ENCODE peak calls at places on chromosomes 11 and 22, in six cellular contexts. N, F, K, S, X and W are unnamed samples.

GRCh38 chr11:111303476-111303875 is 5.1 kb downstream of the POU2AF3 start:
- DNase-seq in S (peak), K (no peak), F (no peak), N (no peak), X (no peak), W (no peak)

GRCh38 chr11:75471134-75471943 is 38.3 kb upstream of the KLHL35 start:
- DNase-seq in K (peak), S (no peak), F (no peak), N (no peak), X (no peak), W (no peak)

GRCh38 chr11:1236316-1237127 is 13.7 kb downstream of the MUC5B start:
- DNase-seq in X (no peak), F (no peak), K (peak), N (no peak), S (no peak), W (no peak)

GRCh38 chr22:39621826-39622225 is 51.3 kb downstream of the CACNA1I start:
- DNase-seq in N (no peak), S (no peak), F (no peak), K (no peak), X (no peak), W (no peak)

GRCh38 chr11:71207563-71207962 is 44.8 kb downstream of the SHANK2 start:
- DNase-seq in X (no peak), N (no peak), S (no peak), K (peak), F (no peak), W (no peak)

GRCh38 chr11:80365315-80365714 is 924.5 kb upstream of the TENM4 start:
- DNase-seq in X (no peak), S (no peak), F (no peak), K (no peak), N (no peak), W (no peak)

GRCh38 chr11:1387961-1388762 is 1.6 kb upstream of the BRSK2 start:
- DNase-seq in K (no peak), X (no peak), F (no peak), N (no peak), S (no peak), W (no peak)

GRCh38 chr11:128313931-128314330 is 273.4 kb downstream of the ETS1 start:
- DNase-seq in N (no peak), K (no peak), F (no peak), S (no peak), X (no peak), W (no peak)

GRCh38 chr22:49640366-49641095 is 187.1 kb downstream of the BRD1 start:
- DNase-seq in X (no peak), S (no peak), N (no peak), F (no peak), K (no peak), W (no peak)

GRCh38 chr11:6855971-6856542 is 6.8 kb upstream of the OR10A2 start:
- DNase-seq in N (no peak), K (no peak), S (no peak), F (peak), X (no peak), W (peak)

GRCh38 chr11:36400768-36401455 is 104.8 kb downstream of the PRR5L start:
- DNase-seq in X (no peak), S (no peak), F (no peak), N (no peak), K (peak), W (no peak)

GRCh38 chr11:5252280-5253265 is 2.0 kb downstream of the HBG2 start:
- DNase-seq in X (no peak), S (no peak), K (no peak), N (no peak), F (no peak), W (no peak)

GRCh38 chr22:46812786-46813185 is 50.3 kb downstream of the TBC1D22A start:
- DNase-seq in S (no peak), F (no peak), N (no peak), X (no peak), K (no peak), W (no peak)

GRCh38 chr11:111395081-111395480 is 16.0 kb upstream of the POU2AF1 start:
- DNase-seq in X (no peak), S (no peak), F (no peak), K (peak), N (no peak), W (no peak)

GRCh38 chr11:35247428-35247827 is 108.5 kb downstream of the CD44 start:
- DNase-seq in N (peak), F (no peak), K (peak), S (no peak), X (no peak), W (no peak)

GRCh38 chr22:20552450-20552894 is 45.1 kb downstream of the MED15 start:
- DNase-seq in F (no peak), X (peak), K (peak), N (no peak), S (peak), W (no peak)

GRCh38 chr22:26656896-26657851 is at the start of gene MIAT:
- DNase-seq in F (no peak), N (peak), S (peak), X (no peak), K (peak), W (no peak)

GRCh38 chr11:104531075-104531474 is 367.1 kb upstream of the PDGFD start:
- DNase-seq in N (no peak), K (no peak), X (no peak), F (no peak), S (no peak), W (no peak)
- TF ChIP-seq CTCF in N (peak), K (no peak), X (no peak), F (no peak), S (no peak), W (no peak)

GRCh38 chr22:22520667-22521602 is 865 bp upstream of the ZNF280A start:
- DNase-seq in K (no peak), X (no peak), S (no peak), N (no peak), F (no peak), W (no peak)

GRCh38 chr22:22521631-22522030 is 1.6 kb upstream of the ZNF280A start:
- DNase-seq in S (no peak), K (no peak), X (no peak), N (no peak), F (no peak), W (no peak)

GRCh38 chr22:22516992-22517391 is 3.1 kb downstream of the ZNF280A start:
- DNase-seq in F (no peak), K (no peak), X (no peak), S (no peak), N (no peak), W (no peak)

GRCh38 chr22:22520020-22520656 is at the start of gene ZNF280A:
- DNase-seq in S (no peak), X (no peak), K (no peak), N (no peak), F (no peak), W (no peak)

GRCh38 chr22:22519591-22519990 is 479 bp downstream of the ZNF280A start:
- DNase-seq in S (no peak), F (no peak), N (no peak), K (no peak), X (no peak), W (no peak)
- H3K4me3 ChIP-seq in S (no peak), F (no peak), N (no peak), K (no peak), X (no peak), W (no peak)

GRCh38 chr22:31841029-31841827 is 87.4 kb downstream of the DEPDC5 start:
- DNase-seq in K (no peak), S (no peak), X (no peak), F (no peak), N (no peak), W (no peak)

GRCh38 chr22:31850135-31850534 is 94.2 kb upstream of the YWHAH start:
- DNase-seq in S (no peak), N (no peak), X (no peak), K (no peak), F (no peak), W (no peak)

GRCh38 chr22:31844941-31845340 is 91.1 kb downstream of the DEPDC5 start:
- DNase-seq in F (no peak), S (no peak), K (no peak), X (no peak), N (no peak), W (no peak)

GRCh38 chr22:31843526-31843925 is 89.7 kb downstream of the DEPDC5 start:
- DNase-seq in S (no peak), K (no peak), X (no peak), F (no peak), N (no peak), W (no peak)

GRCh38 chr22:31846161-31847115 is 92.6 kb downstream of the DEPDC5 start:
- DNase-seq in X (no peak), F (no peak), N (no peak), S (no peak), K (no peak), W (no peak)
- TF ChIP-seq CTCF in X (no peak), F (peak), N (no peak), S (no peak), K (no peak), W (peak)

GRCh38 chr22:17118342-17118741 is 2.8 kb downstream of the TMEM121B start:
- DNase-seq in F (no peak), S (no peak), N (no peak), X (no peak), K (peak), W (no peak)
- H3K4me3 ChIP-seq in F (no peak), S (no peak), N (peak), X (no peak), K (peak), W (no peak)

GRCh38 chr11:125935056-125935455 is 10.8 kb upstream of the VSIG10L2 start:
- DNase-seq in X (no peak), N (no peak), S (no peak), K (no peak), F (no peak), W (no peak)
- TF ChIP-seq CTCF in X (no peak), N (no peak), S (no peak), K (no peak), F (no peak), W (no peak)

GRCh38 chr11:8830641-8831040 is 80.3 kb upstream of the AKIP1 start:
- DNase-seq in K (no peak), S (no peak), X (no peak), N (no peak), F (no peak), W (no peak)

GRCh38 chr11:8834379-8834778 is 76.6 kb upstream of the AKIP1 start:
- DNase-seq in F (no peak), X (no peak), K (peak), S (no peak), N (no peak), W (no peak)

GRCh38 chr11:8833568-8834275 is 77.3 kb upstream of the AKIP1 start:
- DNase-seq in F (peak), X (no peak), N (no peak), K (no peak), S (no peak), W (no peak)

GRCh38 chr11:8831861-8832260 is 79.1 kb upstream of the AKIP1 start:
- DNase-seq in N (no peak), X (no peak), F (no peak), K (peak), S (no peak), W (no peak)

DNA sequence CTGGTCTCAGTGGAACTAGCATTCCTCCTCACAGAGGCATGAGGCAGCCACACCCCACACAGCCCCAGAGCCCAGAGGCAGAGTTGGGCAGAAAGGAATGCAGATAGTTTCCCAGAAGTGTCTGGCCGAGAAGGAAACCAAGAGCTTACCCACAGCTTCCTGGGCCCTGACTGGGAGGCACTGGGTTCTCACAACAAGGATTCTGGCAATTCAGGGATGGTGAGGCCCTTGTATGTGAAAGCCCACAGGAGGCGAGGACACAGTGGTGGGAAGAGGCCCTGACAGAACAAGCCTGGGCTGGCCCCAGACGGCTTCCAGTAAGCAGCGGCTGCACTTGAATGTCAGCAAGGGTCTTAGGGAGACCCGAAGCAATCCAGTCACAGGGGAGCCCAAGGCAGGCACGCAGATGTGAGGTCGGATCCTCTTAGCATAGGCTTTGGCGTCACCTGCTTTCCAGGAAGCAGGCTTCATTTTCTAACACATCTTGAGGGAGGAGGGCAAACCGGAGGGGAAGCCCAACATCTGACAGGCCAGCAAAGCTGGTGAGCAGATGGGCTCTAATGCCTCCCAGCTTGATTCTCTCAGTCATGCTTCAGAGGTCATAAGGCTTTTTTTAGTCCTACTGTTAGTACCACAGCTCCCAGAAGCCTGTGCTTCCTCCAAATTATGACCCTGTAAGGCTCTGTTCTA is 78.3 kb upstream of the AKIP1 start:
- DNase-seq in N (no peak), F (peak), S (no peak), K (no peak), X (no peak), W (no peak)
- H3K4me3 ChIP-seq in N (no peak), F (no peak), S (no peak), K (no peak), X (no peak), W (no peak)

GRCh38 chr11:119773016-119773415 is 44.0 kb upstream of the NECTIN1 start:
- DNase-seq in S (no peak), F (no peak), N (no peak), X (no peak), K (peak), W (no peak)
- TF ChIP-seq CTCF in S (no peak), F (no peak), N (no peak), X (no peak), K (no peak), W (no peak)